ENCODE peak calls at places on chromosomes 13 and 19, in six cellular contexts. V, C, L, Y, B and I are unnamed samples. For H3K4me1, the result is how much of the 10 kb centered on the place peaks cover.

GRCh38 chr13:29624997-29625396 is 29.5 kb upstream of the SLC7A1 start:
- DNase-seq in Y (no peak), V (no peak), B (no peak), C (no peak), L (no peak), I (no peak)

GRCh38 chr13:26946675-26947342 is 186.2 kb upstream of the GPR12 start:
- DNase-seq in V (no peak), Y (peak), B (peak), C (peak), L (peak), I (no peak)

GRCh38 chr19:57566396-57567256 is 7.0 kb upstream of the ZNF550 start:
- DNase-seq in Y (no peak), V (no peak), C (no peak), B (peak), L (peak), I (no peak)

GRCh38 chr13:53873558-53873957 is 844.9 kb downstream of the OLFM4 start:
- DNase-seq in V (no peak), C (no peak), B (no peak), L (no peak), Y (no peak), I (peak)

GRCh38 chr19:35273686-35274259 is 5.0 kb downstream of the USF2 start:
- DNase-seq in C (no peak), Y (no peak), V (no peak), B (no peak), L (no peak), I (no peak)

GRCh38 chr13:19181621-19182485 is at the start of gene TUBA3C:
- DNase-seq in L (no peak), B (no peak), Y (no peak), V (no peak), C (no peak), I (no peak)

GRCh38 chr13:51802601-51803000 is 1.4 kb downstream of the DHRS12 start:
- DNase-seq in B (no peak), L (no peak), V (no peak), Y (no peak), C (no peak), I (no peak)

GRCh38 chr13:76942363-76942762 is 5.9 kb upstream of the ACOD1 start:
- DNase-seq in C (no peak), Y (no peak), B (no peak), L (no peak), V (no peak), I (no peak)

GRCh38 chr19:33665776-33666175 is 44.0 kb downstream of the CHST8 start:
- DNase-seq in Y (no peak), L (no peak), V (no peak), B (no peak), C (no peak), I (no peak)

GRCh38 chr13:43191561-43191960 is 168.2 kb downstream of the DNAJC15 start:
- DNase-seq in Y (no peak), L (no peak), B (no peak), V (no peak), C (no peak), I (no peak)

GRCh38 chr13:40484981-40485380 is 181.5 kb downstream of the FOXO1 start:
- DNase-seq in Y (no peak), L (no peak), C (no peak), B (no peak), V (no peak), I (no peak)

DNA sequence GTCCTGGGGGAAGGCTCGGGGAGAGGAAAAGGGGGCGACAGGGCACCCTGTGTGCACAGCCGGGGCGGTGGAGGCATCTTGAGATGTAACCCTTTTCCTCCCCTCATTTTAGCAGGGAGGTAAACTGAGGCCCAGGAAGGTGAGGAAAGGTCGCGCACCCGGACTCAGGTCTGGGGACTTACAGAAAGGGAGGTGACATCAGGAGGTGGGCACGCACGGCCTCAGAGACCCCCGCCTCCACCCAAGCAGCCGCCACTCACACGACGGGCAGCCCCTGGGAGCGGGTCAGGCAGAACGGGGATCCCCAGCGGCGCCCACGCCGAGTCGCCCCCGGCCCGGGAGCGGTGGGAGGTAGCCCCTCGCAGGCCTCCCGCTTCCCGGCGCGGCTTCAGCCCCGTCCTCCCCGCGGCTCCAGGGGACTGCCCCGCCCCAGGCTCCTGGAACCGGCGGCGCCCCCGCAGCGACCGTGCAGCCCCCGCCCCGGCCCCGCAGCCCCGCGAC is 477 bp downstream of the PIP5K1C start:
- DNase-seq in V (no peak), B (no peak), L (no peak), C (no peak), Y (no peak), I (no peak)
- H4K8ac ChIP-seq in V (peak), B (peak), L (peak), C (peak), Y (peak), I (no peak)

DNA sequence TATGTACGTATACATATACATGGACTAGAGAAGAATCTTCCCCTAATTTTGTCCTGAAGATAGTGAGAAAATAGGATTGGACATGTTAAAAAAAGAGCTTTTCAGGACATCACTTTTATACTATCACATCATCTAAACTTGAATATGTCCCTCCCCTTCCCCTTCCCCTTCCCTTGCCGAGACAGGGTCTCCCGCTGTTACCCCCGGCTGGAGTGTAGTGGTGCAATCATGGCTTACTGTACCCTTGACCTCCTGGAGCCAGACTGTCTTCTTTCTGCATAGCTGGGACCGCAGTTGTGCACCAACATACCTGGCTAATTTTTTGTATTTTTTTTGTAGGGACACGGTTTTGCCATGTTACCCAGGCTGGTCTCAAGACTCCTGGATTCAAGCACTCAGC is 6.6 kb downstream of the HNRNPM start:
- DNase-seq in Y (no peak), V (no peak), L (no peak), B (no peak), C (no peak), I (no peak)
- H3K4me1 ChIP-seq in Y (under half), V (under half), L (under half), B (under half), C (under half), I (under half)

DNA sequence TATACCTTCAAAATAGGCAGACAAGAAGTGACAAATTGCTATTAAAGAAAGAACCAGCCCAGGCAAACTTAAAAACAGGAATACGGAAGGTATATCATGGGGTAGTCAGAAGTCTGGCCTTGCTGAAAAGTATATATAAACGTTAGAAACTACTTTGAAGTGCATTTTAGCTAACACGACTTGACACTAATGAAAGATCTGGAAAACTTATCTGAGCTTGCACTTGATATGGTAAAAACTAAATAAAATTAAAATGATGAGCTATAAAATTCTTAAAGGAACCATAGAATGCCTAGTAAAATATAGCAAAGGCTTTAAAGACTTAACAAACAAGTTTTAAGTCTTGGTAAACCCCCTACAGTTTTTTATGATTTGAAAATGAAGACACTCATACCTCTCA is 795.3 kb upstream of the PCDH20 start:
- DNase-seq in Y (no peak), C (no peak), L (no peak), V (no peak), B (no peak), I (no peak)
- H3K14ac ChIP-seq in Y (no peak), C (no peak), L (no peak), V (no peak), B (no peak), I (no peak)

DNA sequence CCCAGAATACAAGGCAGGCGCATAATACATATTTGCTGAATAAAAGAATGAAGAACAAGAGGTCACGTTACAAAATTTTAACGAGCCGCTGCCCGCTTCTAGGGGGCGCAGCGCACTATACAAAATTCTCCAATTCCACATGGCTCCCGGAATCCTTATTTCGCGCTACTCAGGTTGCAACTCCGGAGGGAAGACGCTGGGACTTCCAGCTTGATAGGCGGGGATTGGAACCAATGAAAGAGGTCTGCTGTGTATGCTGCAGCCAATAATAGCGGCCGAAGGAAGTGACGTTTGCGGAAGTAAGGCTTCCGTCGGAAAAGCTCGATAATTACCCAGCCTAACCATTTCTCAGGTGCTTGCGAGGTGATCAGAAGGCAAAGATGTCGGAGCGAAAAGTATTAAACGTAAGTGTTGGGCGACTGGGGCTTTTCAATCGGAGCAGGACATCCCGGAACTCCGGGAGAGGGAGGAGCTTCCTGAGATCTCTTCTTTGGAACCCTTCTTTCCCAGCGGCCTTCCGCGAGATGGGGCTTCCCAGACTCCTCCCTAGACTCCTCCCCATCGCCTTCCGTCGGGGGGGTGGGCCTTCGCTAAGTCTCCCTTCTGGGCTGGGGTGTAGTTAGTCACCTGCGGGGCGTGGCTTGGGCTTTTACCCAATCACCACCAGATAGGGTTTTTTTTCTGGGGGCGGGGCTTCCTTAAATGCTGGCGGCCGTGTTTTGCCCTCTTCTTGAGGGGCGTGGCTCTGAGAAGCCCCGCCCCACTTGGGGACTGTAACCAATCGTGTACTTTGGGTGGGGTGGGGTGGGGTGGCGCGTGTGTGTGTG is at the start of gene YJU2:
- DNase-seq in Y (peak), B (peak), V (peak), L (peak), C (peak), I (peak)
- H4K8ac ChIP-seq in Y (peak), B (peak), V (peak), L (peak), C (no peak), I (no peak)

GRCh38 chr19:51417807-51418152 is 338 bp upstream of the SIGLEC10 start:
- DNase-seq in V (no peak), B (no peak), C (no peak), Y (no peak), L (no peak), I (no peak)

GRCh38 chr19:51418707-51419106 is 1.3 kb upstream of the SIGLEC10 start:
- DNase-seq in Y (no peak), V (no peak), L (no peak), C (no peak), B (no peak), I (no peak)

GRCh38 chr19:51422053-51422448 is 4.6 kb upstream of the SIGLEC10 start:
- DNase-seq in C (peak), Y (peak), V (peak), L (peak), B (peak), I (peak)

GRCh38 chr19:51417107-51417806 is at the start of gene SIGLEC10:
- DNase-seq in Y (peak), V (no peak), L (no peak), B (no peak), C (no peak), I (peak)

DNA sequence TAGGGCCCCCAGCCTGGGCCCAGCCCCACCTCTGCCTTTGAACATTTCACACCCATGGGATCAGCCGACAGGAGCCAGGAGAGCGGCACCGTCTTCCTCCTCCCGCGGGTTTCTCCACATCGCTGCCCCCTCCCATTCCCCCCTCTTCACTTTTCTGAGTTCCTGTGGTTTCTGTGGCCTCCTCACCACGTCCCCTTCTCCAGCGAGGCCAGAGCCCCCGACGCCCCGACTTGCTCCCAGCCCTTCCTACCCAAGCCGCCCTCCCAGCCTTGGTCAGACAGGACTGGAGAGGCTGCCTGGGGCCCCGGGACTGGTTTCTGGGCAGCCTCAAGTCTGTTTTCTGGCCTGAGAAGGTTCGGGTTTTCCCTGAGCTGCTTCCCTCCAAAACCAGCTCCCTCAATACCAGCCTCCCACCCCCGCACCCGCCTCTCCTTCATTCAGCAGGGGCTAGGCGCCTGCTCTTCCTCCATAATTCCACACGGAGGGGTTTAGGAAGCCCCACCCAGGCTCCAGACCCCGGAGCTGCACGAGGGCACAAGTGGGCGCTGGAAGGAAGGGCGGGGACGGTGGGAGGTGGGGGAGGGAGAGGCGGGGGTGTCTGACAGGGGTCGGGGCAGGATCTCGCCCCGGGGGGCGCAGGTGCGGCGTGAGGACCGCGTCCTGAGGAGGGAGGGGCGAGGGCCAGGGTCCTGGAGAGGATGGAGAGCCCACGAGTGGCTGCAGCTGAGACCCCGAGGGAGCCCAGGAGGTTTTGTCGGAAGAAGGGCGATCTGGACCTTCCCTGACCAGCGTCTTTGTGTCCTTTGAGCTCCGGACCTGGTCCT is 4.0 kb upstream of the SIGLEC10 start:
- DNase-seq in C (no peak), Y (no peak), L (no peak), B (no peak), V (no peak), I (peak)
- H3K4me1 ChIP-seq in C (under half), Y (under half), L (under half), B (under half), V (under half), I (under half)

GRCh38 chr13:107216046-107216715 is 648.2 kb upstream of the ARGLU1 start:
- DNase-seq in C (no peak), B (no peak), Y (peak), V (no peak), L (no peak), I (no peak)
- H3K14ac ChIP-seq in C (no peak), B (no peak), Y (no peak), V (no peak), L (no peak), I (no peak)

DNA sequence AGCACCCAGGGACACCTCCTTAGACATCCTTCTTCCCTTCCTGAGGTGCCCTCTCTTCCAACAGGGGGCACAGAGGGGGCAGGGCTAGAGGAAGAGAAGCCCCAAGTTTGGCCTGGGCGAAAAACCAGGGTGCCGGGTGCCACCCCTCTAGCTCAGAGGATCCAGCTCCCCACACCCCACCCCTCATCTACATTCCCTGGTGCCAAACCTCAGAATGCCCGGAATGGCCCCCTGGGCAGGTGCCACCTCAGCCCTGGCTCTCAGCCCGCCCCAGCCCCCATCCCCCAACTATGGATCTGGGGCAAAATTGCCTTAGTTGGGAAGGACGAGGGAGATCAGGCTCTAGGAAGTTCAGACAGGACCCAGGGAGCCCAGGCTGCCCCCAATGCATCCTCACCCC is 2.0 kb downstream of the CNN1 start:
- DNase-seq in B (no peak), Y (no peak), V (no peak), C (no peak), L (no peak), I (no peak)
- H4K8ac ChIP-seq in B (no peak), Y (peak), V (peak), C (no peak), L (peak), I (no peak)